ENCODE peak calls at places on chromosomes 4 and X, in six cellular contexts. One of them, this sample, is unnamed.
A peak's percentile ranks its signal among the peaks of the same experiment; 100 is the strongest.

GRCh38 chr4:2442175-2442993 is 23.6 kb downstream of the CFAP99 start:
- DNase-seq in fibroblast of lung: no peak
- DNase-seq in activated naive CD4-positive, alpha-beta T cell treated with Interleukin-2 at 50 U/mL for 16 hours: no peak
- DNase-seq in Calu3: no peak
- DNase-seq in central memory CD4-positive, alpha-beta T cell: no peak
- DNase-seq in activated T-helper 1 cell treated with Interleukin-2 at 50 U/mL for 16 hours: no peak
- DNase-seq in this sample: no peak

GRCh38 chr4:152102184-152103000 is 341.6 kb upstream of the GATB start:
- DNase-seq in activated naive CD4-positive, alpha-beta T cell treated with Interleukin-2 at 50 U/mL for 16 hours: no peak
- DNase-seq in fibroblast of lung: peak; percentile 83
- DNase-seq in activated T-helper 1 cell treated with Interleukin-2 at 50 U/mL for 16 hours: no peak
- DNase-seq in central memory CD4-positive, alpha-beta T cell: no peak
- DNase-seq in Calu3: no peak
- DNase-seq in this sample: peak; percentile 55

GRCh38 chrX:111168314-111168713 is 72.3 kb downstream of the PAK3 start:
- DNase-seq in fibroblast of lung: peak; percentile 10
- DNase-seq in Calu3: no peak
- DNase-seq in activated naive CD4-positive, alpha-beta T cell treated with Interleukin-2 at 50 U/mL for 16 hours: no peak
- DNase-seq in activated T-helper 1 cell treated with Interleukin-2 at 50 U/mL for 16 hours: no peak
- DNase-seq in central memory CD4-positive, alpha-beta T cell: no peak
- DNase-seq in this sample: no peak

GRCh38 chr4:156294577-156294976 is 340.9 kb upstream of the CTSO start:
- DNase-seq in central memory CD4-positive, alpha-beta T cell: no peak
- DNase-seq in activated naive CD4-positive, alpha-beta T cell treated with Interleukin-2 at 50 U/mL for 16 hours: no peak
- DNase-seq in activated T-helper 1 cell treated with Interleukin-2 at 50 U/mL for 16 hours: no peak
- DNase-seq in Calu3: peak; percentile 43
- DNase-seq in fibroblast of lung: peak; percentile 96
- DNase-seq in this sample: peak; percentile 86

GRCh38 chr4:48493485-48494100 is 3.5 kb downstream of the ZAR1 start:
- DNase-seq in Calu3: no peak
- DNase-seq in fibroblast of lung: no peak
- DNase-seq in activated naive CD4-positive, alpha-beta T cell treated with Interleukin-2 at 50 U/mL for 16 hours: no peak
- DNase-seq in activated T-helper 1 cell treated with Interleukin-2 at 50 U/mL for 16 hours: no peak
- DNase-seq in central memory CD4-positive, alpha-beta T cell: no peak
- DNase-seq in this sample: no peak

GRCh38 chr4:3321295-3321889 is 28.6 kb downstream of the RGS12 start:
- DNase-seq in activated naive CD4-positive, alpha-beta T cell treated with Interleukin-2 at 50 U/mL for 16 hours: no peak
- DNase-seq in central memory CD4-positive, alpha-beta T cell: no peak
- DNase-seq in Calu3: no peak
- DNase-seq in activated T-helper 1 cell treated with Interleukin-2 at 50 U/mL for 16 hours: no peak
- DNase-seq in fibroblast of lung: no peak
- DNase-seq in this sample: no peak

GRCh38 chr4:7844247-7844991 is 95.2 kb downstream of the AFAP1 start:
- DNase-seq in central memory CD4-positive, alpha-beta T cell: peak; percentile 56
- DNase-seq in activated T-helper 1 cell treated with Interleukin-2 at 50 U/mL for 16 hours: peak; percentile 51
- DNase-seq in activated naive CD4-positive, alpha-beta T cell treated with Interleukin-2 at 50 U/mL for 16 hours: peak; percentile 78
- DNase-seq in fibroblast of lung: peak; percentile 100
- DNase-seq in Calu3: peak; percentile 62
- DNase-seq in this sample: peak; percentile 95

GRCh38 chr4:57966987-57967760 is 857.0 kb upstream of the IGFBP7 start:
- DNase-seq in Calu3: no peak
- DNase-seq in activated naive CD4-positive, alpha-beta T cell treated with Interleukin-2 at 50 U/mL for 16 hours: no peak
- DNase-seq in activated T-helper 1 cell treated with Interleukin-2 at 50 U/mL for 16 hours: no peak
- DNase-seq in fibroblast of lung: no peak
- DNase-seq in central memory CD4-positive, alpha-beta T cell: no peak
- DNase-seq in this sample: no peak

GRCh38 chr4:189059996-189060570 is 880.6 kb upstream of the FRG1 start:
- DNase-seq in activated naive CD4-positive, alpha-beta T cell treated with Interleukin-2 at 50 U/mL for 16 hours: no peak
- DNase-seq in central memory CD4-positive, alpha-beta T cell: no peak
- DNase-seq in activated T-helper 1 cell treated with Interleukin-2 at 50 U/mL for 16 hours: no peak
- DNase-seq in fibroblast of lung: no peak
- DNase-seq in Calu3: no peak
- DNase-seq in this sample: no peak

GRCh38 chrX:13380230-13380629 is 60.4 kb upstream of the ATXN3L start:
- DNase-seq in fibroblast of lung: peak; percentile 79
- DNase-seq in activated T-helper 1 cell treated with Interleukin-2 at 50 U/mL for 16 hours: no peak
- DNase-seq in activated naive CD4-positive, alpha-beta T cell treated with Interleukin-2 at 50 U/mL for 16 hours: no peak
- DNase-seq in Calu3: no peak
- DNase-seq in central memory CD4-positive, alpha-beta T cell: no peak
- DNase-seq in this sample: peak; percentile 6

GRCh38 chr4:154078504-154079350 is 289.8 kb upstream of the SFRP2 start:
- DNase-seq in activated naive CD4-positive, alpha-beta T cell treated with Interleukin-2 at 50 U/mL for 16 hours: no peak
- DNase-seq in fibroblast of lung: no peak
- DNase-seq in Calu3: no peak
- DNase-seq in central memory CD4-positive, alpha-beta T cell: no peak
- DNase-seq in activated T-helper 1 cell treated with Interleukin-2 at 50 U/mL for 16 hours: no peak
- DNase-seq in this sample: no peak

This sample was measured in HFFc6.